ENCODE peak calls at places on chromosome 15, in five cellular contexts. A is Peyer's patch; B is activated CD4-positive, alpha-beta T cell treated with anti-CD3 and anti-CD28 coated beads, Interleukin-2, amount 50 U/mL, for 1 hour; H is cortex of kidney; Z is brain microvascular endothelial cell. P is an unnamed sample.

GRCh38 chr15:76208786-76209424 is 102.4 kb downstream of the ETFA start:
- DNase-seq in H (no peak), Z (no peak), B (no peak), A (no peak), P (no peak)

GRCh38 chr15:50186752-50187151 is 4.8 kb downstream of the SLC27A2 start:
- DNase-seq in Z (no peak), A (no peak), H (no peak), B (no peak), P (no peak)

GRCh38 chr15:78110916-78111475 is 18.6 kb downstream of the SH2D7 start:
- DNase-seq in B (no peak), A (peak; percentile 43), Z (no peak), H (no peak), P (no peak)

GRCh38 chr15:66896611-66897010 is 168.8 kb upstream of the SMAD3 start:
- DNase-seq in H (no peak), B (no peak), A (no peak), Z (no peak), P (no peak)

GRCh38 chr15:72790302-72790955 is 6.9 kb upstream of the ADPGK start:
- DNase-seq in B (no peak), A (no peak), H (no peak), Z (no peak), P (no peak)

GRCh38 chr15:89714775-89715174 is 24.2 kb downstream of the WDR93 start:
- DNase-seq in H (no peak), B (no peak), A (no peak), Z (no peak), P (no peak)

GRCh38 chr15:77821188-77821958 is 188.7 kb upstream of the LINGO1 start:
- DNase-seq in B (peak; percentile 8), H (no peak), A (peak; percentile 56), Z (peak; percentile 54), P (peak; percentile 74)

GRCh38 chr15:81280696-81281095 is 43.2 kb downstream of the STARD5 start:
- DNase-seq in A (no peak), H (no peak), B (no peak), Z (no peak), P (peak; percentile 68)

GRCh38 chr15:63308947-63309346 is 31.5 kb downstream of the APH1B start:
- DNase-seq in A (no peak), H (no peak), B (no peak), Z (no peak), P (no peak)

GRCh38 chr15:75232252-75232813 is 25.8 kb upstream of the GOLGA6C start:
- DNase-seq in A (peak; percentile 28), B (no peak), Z (no peak), H (no peak), P (peak; percentile 16)

GRCh38 chr15:39589193-39589814 is 8.4 kb downstream of the THBS1 start:
- DNase-seq in B (no peak), H (no peak), A (no peak), Z (no peak), P (no peak)

GRCh38 chr15:52491460-52491859 is 37.2 kb downstream of the MYO5A start:
- DNase-seq in A (no peak), B (no peak), H (no peak), Z (no peak), P (no peak)

GRCh38 chr15:97909291-97909891 is 51.1 kb upstream of the ARRDC4 start:
- DNase-seq in B (peak; percentile 47), H (no peak), A (peak; percentile 85), Z (peak; percentile 50), P (peak; percentile 77)

GRCh38 chr15:64845183-64845611 is 3.5 kb downstream of the PLEKHO2 start:
- DNase-seq in A (peak; percentile 72), H (peak; percentile 23), B (no peak), Z (no peak), P (no peak)

GRCh38 chr15:88398011-88398410 is 69.2 kb downstream of the MRPL46 start:
- DNase-seq in B (no peak), H (no peak), A (no peak), Z (no peak), P (no peak)

GRCh38 chr15:80844011-80844732 is 65.0 kb downstream of the CEMIP start:
- DNase-seq in H (no peak), A (no peak), Z (peak; percentile 35), B (no peak), P (no peak)

GRCh38 chr15:65390447-65390846 is 12.6 kb upstream of the IGDCC3 start:
- DNase-seq in Z (no peak), H (no peak), B (no peak), A (no peak), P (no peak)

GRCh38 chr15:66603301-66604179 is 37.7 kb upstream of the LCTL start:
- DNase-seq in B (peak; percentile 60), H (no peak), A (peak; percentile 74), Z (peak; percentile 31), P (peak; percentile 51)

GRCh38 chr15:41292521-41292920 is 39.9 kb downstream of the OIP5 start:
- DNase-seq in B (no peak), A (no peak), Z (no peak), H (no peak), P (no peak)

GRCh38 chr15:31782016-31782783 is 248.1 kb upstream of the CHRNA7 start:
- DNase-seq in B (no peak), H (no peak), A (no peak), Z (no peak), P (no peak)

GRCh38 chr15:85379403-85380131 is 836 bp upstream of the AKAP13 start:
- DNase-seq in A (peak; percentile 68), B (peak; percentile 38), Z (peak; percentile 20), H (no peak), P (no peak)

GRCh38 chr15:71044006-71044405 is 71.3 kb upstream of the THSD4 start:
- DNase-seq in A (no peak), H (no peak), Z (peak; percentile 72), B (no peak), P (no peak)

GRCh38 chr15:74365619-74366445 is 1.6 kb downstream of the CYP11A1 start:
- DNase-seq in A (no peak), Z (peak; percentile 10), B (no peak), H (no peak), P (no peak)

GRCh38 chr15:89654311-89654761 is 931 bp downstream of the KIF7 start:
- DNase-seq in B (no peak), Z (no peak), H (no peak), A (peak; percentile 36), P (no peak)

GRCh38 chr15:62402687-62403086 is 237.6 kb upstream of the C2CD4B start:
- DNase-seq in Z (no peak), H (no peak), B (no peak), A (no peak), P (no peak)

GRCh38 chr15:95252404-95252803 is 1021.0 kb downstream of the MCTP2 start:
- DNase-seq in B (no peak), Z (no peak), H (no peak), A (no peak), P (no peak)

GRCh38 chr15:51104512-51104911 is 9.8 kb upstream of the TNFAIP8L3 start:
- DNase-seq in B (no peak), A (peak; percentile 72), H (no peak), Z (no peak), P (peak; percentile 52)

GRCh38 chr15:80747317-80748053 is 31.7 kb upstream of the CEMIP start:
- DNase-seq in H (no peak), A (no peak), B (no peak), Z (no peak), P (no peak)

GRCh38 chr15:50685976-50686467 is 575 bp downstream of the TRPM7 start:
- DNase-seq in Z (peak; percentile 25), A (peak; percentile 80), B (peak; percentile 71), H (no peak), P (peak; percentile 65)

GRCh38 chr15:34708422-34708821 is 46.4 kb downstream of the GJD2 start:
- DNase-seq in H (no peak), B (no peak), A (no peak), Z (peak; percentile 20), P (no peak)

GRCh38 chr15:92801774-92802464 is 98.2 kb upstream of the CHD2 start:
- DNase-seq in H (no peak), A (peak; percentile 63), Z (peak; percentile 87), B (no peak), P (no peak)

GRCh38 chr15:56325186-56325585 is 40.0 kb upstream of the TEX9 start:
- DNase-seq in Z (no peak), B (no peak), H (no peak), A (no peak), P (no peak)